ENCODE peak calls at places on chromosomes 7 and 10, in ten cellular contexts. X is HuH-7; E is AG09319; J is HT1080; N is stimulated activated CD4-positive, alpha-beta T cell treated with anti-CD3 and anti-CD28 coated beads, Interleukin-4, amount 100 ng/mL, for 48 hours; D is small intestine; U is T-helper 22 cell; W is breast epithelium; O is T-cell; K is Peyer's patch. Y is an unnamed sample.

GRCh38 chr10:33758299-33758698 is 423.8 kb upstream of the NRP1 start:
- DNase-seq in J (no peak), U (no peak), K (no peak), X (no peak), D (no peak), N (no peak), E (no peak), O (no peak), W (no peak), Y (no peak)

GRCh38 chr10:97531401-97531985 is 32.8 kb downstream of the UBTD1 start:
- DNase-seq in E (no peak), O (no peak), J (peak), U (no peak), D (no peak), W (no peak), N (no peak), K (no peak), X (no peak), Y (no peak)

GRCh38 chr7:131859162-131859821 is 302.9 kb upstream of the PODXL start:
- DNase-seq in D (peak), U (no peak), K (peak), J (peak), E (peak), W (peak), O (no peak), X (peak), N (peak), Y (no peak)

GRCh38 chr10:48404646-48405045 is 98.2 kb downstream of the MAPK8 start:
- DNase-seq in J (no peak), D (no peak), E (peak), K (no peak), O (no peak), N (no peak), W (no peak), U (no peak), X (no peak), Y (no peak)

GRCh38 chr7:76063525-76063924 is 15.6 kb downstream of the MDH2 start:
- DNase-seq in O (no peak), J (no peak), W (peak), U (no peak), N (no peak), E (no peak), X (no peak), D (peak), K (peak), Y (no peak)

GRCh38 chr7:104859754-104860426 is 154.1 kb upstream of the KMT2E start:
- DNase-seq in D (no peak), O (no peak), E (no peak), N (no peak), J (no peak), U (no peak), K (no peak), X (no peak), W (no peak), Y (no peak)

GRCh38 chr10:78286186-78286585 is 252.5 kb downstream of the RPS24 start:
- DNase-seq in D (no peak), N (no peak), W (no peak), U (no peak), E (no peak), O (no peak), K (no peak), J (no peak), X (no peak), Y (no peak)

GRCh38 chr10:91104185-91105041 is 116.0 kb upstream of the PCGF5 start:
- DNase-seq in D (no peak), U (no peak), N (no peak), K (no peak), O (no peak), W (no peak), E (no peak), J (no peak), X (no peak), Y (no peak)

GRCh38 chr10:61701055-61701705 is 38.5 kb downstream of the CABCOCO1 start:
- DNase-seq in O (no peak), E (no peak), U (no peak), J (no peak), K (no peak), W (no peak), N (no peak), X (no peak), D (no peak), Y (no peak)

GRCh38 chr10:123100030-123100762 is 35.6 kb upstream of the HMX3 start:
- DNase-seq in O (no peak), J (peak), E (no peak), U (no peak), N (no peak), W (no peak), K (no peak), D (no peak), X (no peak), Y (no peak)

GRCh38 chr7:1193593-1194424 is 33.8 kb upstream of the ZFAND2A start:
- DNase-seq in E (no peak), X (no peak), W (no peak), O (no peak), J (peak), U (no peak), K (peak), D (peak), N (peak), Y (no peak)

GRCh38 chr7:88321694-88322093 is 15.0 kb upstream of the STEAP4 start:
- DNase-seq in K (no peak), X (no peak), U (no peak), E (no peak), O (no peak), D (no peak), J (no peak), W (no peak), N (no peak), Y (no peak)

GRCh38 chr7:32942783-32943653 is 14.2 kb upstream of the FKBP9 start:
- DNase-seq in E (peak), K (peak), W (peak), X (peak), O (peak), D (peak), J (peak), N (peak), U (peak), Y (peak)

GRCh38 chr10:49310460-49310859 is 11.5 kb downstream of the C10orf71 start:
- DNase-seq in K (no peak), U (no peak), E (no peak), W (no peak), D (no peak), O (no peak), X (no peak), N (no peak), J (peak), Y (no peak)

GRCh38 chr10:113168560-113168959 is 218.5 kb downstream of the TCF7L2 start:
- DNase-seq in U (no peak), X (no peak), J (no peak), N (no peak), D (no peak), K (no peak), W (no peak), O (no peak), E (no peak), Y (no peak)

GRCh38 chr10:12435348-12435747 is 86.0 kb downstream of the CAMK1D start:
- DNase-seq in J (no peak), E (no peak), D (no peak), U (no peak), N (no peak), K (no peak), X (no peak), O (no peak), W (no peak), Y (no peak)

GRCh38 chr10:90787906-90788491 is 69.8 kb downstream of the HTR7 start:
- DNase-seq in U (no peak), E (no peak), W (no peak), D (peak), J (peak), K (no peak), X (peak), O (no peak), N (no peak), Y (no peak)

GRCh38 chr10:76091821-76092394 is 660.5 kb downstream of the LRMDA start:
- DNase-seq in N (no peak), K (no peak), W (no peak), D (peak), E (no peak), O (no peak), X (no peak), J (no peak), U (no peak), Y (no peak)

GRCh38 chr7:155490697-155491628 is 33.0 kb downstream of the EN2 start:
- DNase-seq in E (no peak), X (no peak), D (peak), J (no peak), N (no peak), O (no peak), W (no peak), U (no peak), K (no peak), Y (no peak)

Y was measured in effector memory CD4-positive, alpha-beta T cell.